ENCODE peak calls at places on chromosome 22, in ten cellular contexts. L, D, K, J, I, Y, T, F, Q and M are unnamed samples.
A peak's percentile ranks its signal among the peaks of the same experiment; 100 is the strongest.

GRCh38 chr22:46830001-46830715 is 67.7 kb downstream of the TBC1D22A start:
- DNase-seq in I (no peak), Q (peak; percentile 73), D (no peak), T (no peak), Y (peak; percentile 78), J (no peak), L (no peak), F (peak; percentile 25), K (no peak), M (peak; percentile 63)

GRCh38 chr22:37501176-37501609 is 15.0 kb upstream of the MFNG start:
- DNase-seq in T (no peak), Y (no peak), J (no peak), D (no peak), L (no peak), I (no peak), F (no peak), Q (no peak), K (no peak), M (peak; percentile 27)

GRCh38 chr22:42430486-42431125 is 1.6 kb downstream of the NFAM1 start:
- DNase-seq in T (no peak), F (no peak), L (no peak), D (no peak), Q (no peak), Y (no peak), K (no peak), I (no peak), J (no peak), M (no peak)

GRCh38 chr22:29478326-29479276 is 1.4 kb upstream of the NEFH start:
- DNase-seq in F (peak; percentile 41), Y (no peak), I (no peak), Q (no peak), K (peak; percentile 74), J (no peak), D (no peak), T (no peak), L (peak; percentile 77), M (no peak)

GRCh38 chr22:39488563-39489083 is 13.5 kb upstream of the MIEF1 start:
- DNase-seq in D (no peak), Y (no peak), Q (no peak), L (no peak), T (no peak), F (no peak), J (no peak), I (no peak), K (peak; percentile 14), M (no peak)

GRCh38 chr22:19753996-19754700 is 6.4 kb upstream of the TBX1 start:
- DNase-seq in K (no peak), J (no peak), Q (no peak), L (no peak), D (no peak), Y (no peak), F (no peak), T (no peak), I (no peak), M (no peak)

GRCh38 chr22:46757104-46757503 is 5.3 kb upstream of the TBC1D22A start:
- DNase-seq in Q (no peak), F (no peak), K (no peak), D (no peak), L (no peak), J (no peak), T (no peak), Y (no peak), I (no peak), M (no peak)

GRCh38 chr22:49767355-49768062 is 60.2 kb downstream of the BRD1 start:
- DNase-seq in L (peak; percentile 40), Y (peak; percentile 39), I (peak; percentile 29), K (peak; percentile 64), T (peak; percentile 51), Q (peak; percentile 46), D (peak; percentile 22), J (no peak), F (no peak), M (peak; percentile 14)

GRCh38 chr22:25448435-25449051 is 115.9 kb upstream of the GRK3 start:
- DNase-seq in I (peak; percentile 36), D (no peak), J (no peak), Q (peak; percentile 1), Y (peak; percentile 13), K (peak; percentile 35), L (no peak), F (no peak), T (no peak), M (no peak)

GRCh38 chr22:29782061-29782845 is 15.1 kb downstream of the UQCR10 start:
- DNase-seq in Q (peak; percentile 32), J (no peak), T (no peak), L (no peak), Y (peak; percentile 75), K (no peak), D (no peak), I (no peak), F (no peak), M (peak; percentile 47)

GRCh38 chr22:36356708-36357694 is 30.8 kb downstream of the MYH9 start:
- DNase-seq in T (no peak), F (no peak), Y (no peak), I (no peak), K (no peak), Q (peak; percentile 53), L (no peak), D (no peak), J (no peak), M (no peak)

GRCh38 chr22:28889625-28890024 is 6.3 kb downstream of the ZNRF3 start:
- DNase-seq in K (no peak), Q (no peak), Y (no peak), D (no peak), T (no peak), L (no peak), I (no peak), F (no peak), J (no peak), M (no peak)

GRCh38 chr22:47572443-47572842 is 810.0 kb downstream of the TBC1D22A start:
- DNase-seq in L (no peak), T (no peak), J (no peak), F (no peak), I (no peak), D (no peak), K (no peak), Q (no peak), Y (no peak), M (no peak)

GRCh38 chr22:42684462-42685195 is 35.4 kb upstream of the CYB5R3 start:
- DNase-seq in F (no peak), Q (no peak), Y (no peak), L (no peak), T (no peak), J (no peak), K (no peak), I (no peak), D (no peak), M (no peak)

GRCh38 chr22:38034884-38035529 is 22.2 kb upstream of the PICK1 start:
- DNase-seq in T (no peak), Q (peak; percentile 67), L (no peak), I (no peak), D (no peak), Y (no peak), K (no peak), J (no peak), F (no peak), M (no peak)

GRCh38 chr22:20118572-20119020 is 1.6 kb upstream of the TRMT2A start:
- DNase-seq in T (no peak), J (no peak), K (no peak), L (peak; percentile 41), Q (no peak), F (no peak), D (no peak), Y (no peak), I (no peak), M (no peak)

GRCh38 chr22:47173535-47174021 is 411.1 kb downstream of the TBC1D22A start:
- DNase-seq in Y (no peak), Q (no peak), T (no peak), I (no peak), D (no peak), L (no peak), J (no peak), K (no peak), F (no peak), M (no peak)

GRCh38 chr22:19488884-19489843 is 9.4 kb downstream of the CDC45 start:
- DNase-seq in T (no peak), F (no peak), J (no peak), K (no peak), I (no peak), D (no peak), Q (peak; percentile 17), L (no peak), Y (peak; percentile 10), M (no peak)

GRCh38 chr22:21937041-21937820 is 15.4 kb downstream of the PPM1F start:
- DNase-seq in D (no peak), K (no peak), Q (peak; percentile 13), I (no peak), F (no peak), L (no peak), J (no peak), T (peak; percentile 55), Y (no peak), M (no peak)